ENCODE peak calls at places on chromosomes 6 and 20, in eight cellular contexts. E, L, S, F, G, P, T and J are unnamed samples.

GRCh38 chr20:9255171-9255570 is 186.3 kb downstream of the PLCB4 start:
- DNase-seq in E (no peak), L (no peak), P (no peak), F (no peak), G (no peak), T (no peak), S (no peak), J (no peak)

GRCh38 chr20:3781153-3781910 is at the start of gene SPEF1:
- DNase-seq in L (peak; percentile 95), S (peak; percentile 91), P (peak; percentile 39), T (peak; percentile 90), F (peak; percentile 67), E (peak; percentile 80), G (no peak), J (peak; percentile 75)

GRCh38 chr6:168555618-168556273 is 114.8 kb downstream of the SMOC2 start:
- DNase-seq in L (no peak), E (no peak), F (no peak), G (no peak), S (no peak), T (no peak), P (no peak), J (no peak)

GRCh38 chr20:14189794-14190402 is 147.5 kb downstream of the FLRT3 start:
- DNase-seq in E (peak; percentile 23), G (no peak), F (no peak), P (peak; percentile 12), S (peak; percentile 17), T (peak; percentile 54), L (peak; percentile 9), J (no peak)

GRCh38 chr20:56437196-56437960 is 25.3 kb downstream of the CASS4 start:
- DNase-seq in F (no peak), G (no peak), T (no peak), S (no peak), P (no peak), L (no peak), E (no peak), J (no peak)

GRCh38 chr20:51358032-51358724 is 184.3 kb downstream of the NFATC2 start:
- DNase-seq in T (no peak), L (no peak), G (no peak), E (no peak), F (no peak), P (no peak), S (no peak), J (no peak)

GRCh38 chr6:15547379-15547778 is 115.4 kb downstream of the DTNBP1 start:
- DNase-seq in E (no peak), T (no peak), F (no peak), G (no peak), L (no peak), S (no peak), P (no peak), J (no peak)

GRCh38 chr6:147078602-147079001 is 125.6 kb upstream of the STXBP5 start:
- DNase-seq in T (peak; percentile 41), L (no peak), F (no peak), S (no peak), G (peak; percentile 9), P (no peak), E (no peak), J (no peak)

GRCh38 chr6:108581932-108582500 is 21.3 kb downstream of the FOXO3 start:
- DNase-seq in G (no peak), E (no peak), S (no peak), L (no peak), F (no peak), P (no peak), T (peak; percentile 39), J (no peak)

GRCh38 chr6:73455865-73456629 is 4.0 kb upstream of the CGAS start:
- DNase-seq in L (no peak), P (no peak), E (peak; percentile 28), F (no peak), S (no peak), G (no peak), T (no peak), J (peak; percentile 9)

GRCh38 chr6:116779569-116780164 is 14.1 kb upstream of the FAM162B start:
- DNase-seq in S (peak; percentile 17), L (no peak), G (peak; percentile 11), F (no peak), P (peak; percentile 22), T (peak; percentile 59), E (peak; percentile 40), J (peak; percentile 11)

GRCh38 chr6:43665376-43665775 is 20.5 kb downstream of the RSPH9 start:
- DNase-seq in S (no peak), T (no peak), G (no peak), P (no peak), F (no peak), E (no peak), L (no peak), J (no peak)

GRCh38 chr6:168117942-168118341 is 38.9 kb upstream of the FRMD1 start:
- DNase-seq in E (no peak), L (no peak), F (no peak), P (no peak), T (no peak), S (peak; percentile 19), G (no peak), J (no peak)

GRCh38 chr6:135743476-135743875 is 108.0 kb upstream of the PDE7B start:
- DNase-seq in L (no peak), T (no peak), S (no peak), F (no peak), G (no peak), E (no peak), P (no peak), J (no peak)

GRCh38 chr20:37505263-37506165 is 15.5 kb upstream of the NNAT start:
- DNase-seq in P (no peak), T (no peak), L (no peak), F (no peak), G (no peak), E (no peak), S (no peak), J (no peak)

GRCh38 chr6:150302801-150303138 is 66.0 kb upstream of the IYD start:
- DNase-seq in P (no peak), T (no peak), E (no peak), F (no peak), G (no peak), S (no peak), L (peak; percentile 26), J (no peak)

GRCh38 chr6:23245559-23245958 is 676.2 kb downstream of the HDGFL1 start:
- DNase-seq in E (no peak), P (no peak), S (no peak), T (peak; percentile 7), G (no peak), F (no peak), L (no peak), J (no peak)

GRCh38 chr20:47727170-47727880 is 58.0 kb downstream of the SULF2 start:
- DNase-seq in S (no peak), E (peak; percentile 83), G (no peak), T (no peak), F (no peak), P (peak; percentile 94), L (no peak), J (no peak)

GRCh38 chr6:41654433-41655020 is 16.3 kb downstream of the MDFI start:
- DNase-seq in T (no peak), S (no peak), L (no peak), P (no peak), G (no peak), E (no peak), F (no peak), J (no peak)

GRCh38 chr20:4082406-4083102 is 67.2 kb upstream of the RNF24 start:
- DNase-seq in L (no peak), T (peak; percentile 80), P (peak; percentile 83), F (no peak), S (no peak), E (peak; percentile 71), G (no peak), J (peak; percentile 93)

GRCh38 chr6:143286280-143286795 is 164.2 kb downstream of the ADAT2 start:
- DNase-seq in L (no peak), T (peak; percentile 49), S (no peak), F (no peak), G (peak; percentile 31), P (no peak), E (no peak), J (no peak)

GRCh38 chr6:2978923-2979322 is 7.6 kb upstream of the SERPINB6 start:
- DNase-seq in T (no peak), F (no peak), L (no peak), G (no peak), S (no peak), P (no peak), E (no peak), J (no peak)

GRCh38 chr6:17469006-17469972 is 75.9 kb downstream of the CAP2 start:
- DNase-seq in S (no peak), E (no peak), L (no peak), P (no peak), F (no peak), G (no peak), T (no peak), J (no peak)

GRCh38 chr6:138107078-138107751 is at the start of gene PERP:
- DNase-seq in T (peak; percentile 43), G (no peak), P (no peak), L (peak; percentile 56), F (peak; percentile 38), S (peak; percentile 52), E (peak; percentile 26), J (peak; percentile 73)

GRCh38 chr6:111758608-111759293 is 114.5 kb downstream of the FYN start:
- DNase-seq in E (no peak), T (no peak), P (peak; percentile 78), G (no peak), L (peak; percentile 39), F (no peak), S (no peak), J (no peak)

GRCh38 chr6:90187437-90188049 is 109.1 kb downstream of the BACH2 start:
- DNase-seq in F (no peak), E (no peak), T (no peak), G (no peak), S (no peak), P (no peak), L (no peak), J (no peak)

GRCh38 chr6:24549158-24549557 is 54.4 kb downstream of the ALDH5A1 start:
- DNase-seq in E (no peak), F (no peak), G (no peak), T (no peak), L (no peak), P (no peak), S (no peak), J (no peak)

GRCh38 chr6:116651916-116652315 is 16.6 kb downstream of the ZUP1 start:
- DNase-seq in F (no peak), T (no peak), G (no peak), S (no peak), E (no peak), P (peak; percentile 39), L (no peak), J (no peak)